ENCODE peak calls at places on chromosomes 7 and 10, in seven cellular contexts. C is HCT116; V is cardiac muscle cell; H is CD8-positive, alpha-beta T cell; M is esophagus squamous epithelium; B is fibroblast of lung; U is GM23248. X is an unnamed sample.

GRCh38 chr7:132683967-132684690 is 107.9 kb upstream of the PLXNA4 start:
- DNase-seq in C (no peak), V (no peak), H (no peak), M (no peak), B (no peak), U (no peak), X (no peak)

GRCh38 chr10:43106256-43107091 is 29.6 kb downstream of the RET start:
- DNase-seq in C (no peak), V (no peak), H (no peak), M (no peak), B (no peak), U (no peak), X (no peak)

GRCh38 chr7:1964913-1965578 is 267.7 kb downstream of the MAD1L1 start:
- DNase-seq in C (no peak), V (no peak), H (no peak), M (no peak), B (no peak), U (no peak), X (no peak)

GRCh38 chr10:121076760-121077159 is 225.6 kb downstream of the WDR11 start:
- DNase-seq in C (no peak), V (no peak), H (no peak), M (no peak), B (no peak), U (no peak), X (no peak)

GRCh38 chr7:152899482-152900166 is 140.1 kb downstream of the ACTR3B start:
- DNase-seq in C (no peak), V (no peak), H (no peak), M (no peak), B (peak; percentile 2), U (no peak), X (no peak)

GRCh38 chr10:7161484-7162283 is 249.2 kb downstream of the SFMBT2 start:
- DNase-seq in C (no peak), V (no peak), H (no peak), M (no peak), B (peak; percentile 28), U (no peak), X (no peak)

GRCh38 chr10:10878944-10879343 is 138.7 kb upstream of the CELF2 start:
- DNase-seq in C (no peak), V (no peak), H (no peak), M (no peak), B (no peak), U (no peak), X (no peak)

GRCh38 chr10:30374353-30374752 is 25.3 kb upstream of the MTPAP start:
- DNase-seq in C (no peak), V (peak; percentile 35), H (no peak), M (no peak), B (no peak), U (no peak), X (peak; percentile 78)

GRCh38 chr10:28532223-28532508 is 752 bp upstream of the WAC start:
- DNase-seq in C (no peak), V (no peak), H (no peak), M (peak; percentile 28), B (peak; percentile 59), U (peak; percentile 79), X (no peak)

GRCh38 chr7:5420108-5420840 is 3.4 kb downstream of the TNRC18 start:
- DNase-seq in C (no peak), V (no peak), H (no peak), M (no peak), B (peak; percentile 15), U (peak; percentile 52), X (no peak)

GRCh38 chr10:117086545-117086944 is 51.5 kb downstream of the VAX1 start:
- DNase-seq in C (no peak), V (no peak), H (no peak), M (no peak), B (no peak), U (no peak), X (no peak)

GRCh38 chr10:113709221-113709838 is 29.6 kb downstream of the CASP7 start:
- DNase-seq in C (no peak), V (no peak), H (no peak), M (no peak), B (peak; percentile 79), U (peak; percentile 84), X (no peak)

GRCh38 chr10:119306514-119306951 is 99.2 kb downstream of the GRK5 start:
- DNase-seq in C (no peak), V (no peak), H (peak; percentile 82), M (peak; percentile 28), B (peak; percentile 45), U (peak; percentile 19), X (no peak)

GRCh38 chr10:78359641-78360091 is 326.0 kb downstream of the RPS24 start:
- DNase-seq in C (no peak), V (peak; percentile 27), H (no peak), M (no peak), B (no peak), U (no peak), X (no peak)

GRCh38 chr10:28087675-28088351 is 88.9 kb upstream of the ODAD2 start:
- DNase-seq in C (no peak), V (no peak), H (no peak), M (no peak), B (peak; percentile 72), U (peak; percentile 67), X (no peak)

GRCh38 chr7:94972296-94972695 is 64.9 kb downstream of the PPP1R9A start:
- DNase-seq in C (no peak), V (no peak), H (no peak), M (no peak), B (peak; percentile 88), U (peak; percentile 52), X (no peak)

GRCh38 chr7:43906327-43907010 is at the start of gene URGCP:
- DNase-seq in C (no peak), V (peak; percentile 63), H (peak; percentile 74), M (no peak), B (peak; percentile 45), U (peak; percentile 83), X (peak; percentile 74)

GRCh38 chr10:18647945-18648344 is 3.4 kb downstream of the NSUN6 start:
- DNase-seq in C (no peak), V (no peak), H (no peak), M (no peak), B (no peak), U (no peak), X (no peak)

GRCh38 chr10:12875100-12875499 is 126.4 kb downstream of the CCDC3 start:
- DNase-seq in C (no peak), V (no peak), H (no peak), M (no peak), B (peak; percentile 46), U (no peak), X (no peak)

GRCh38 chr10:30396282-30396681 is 37.7 kb upstream of the MAP3K8 start:
- DNase-seq in C (no peak), V (no peak), H (no peak), M (no peak), B (no peak), U (no peak), X (no peak)

GRCh38 chr7:68504766-68505165 is 1093.5 kb upstream of the AUTS2 start:
- DNase-seq in C (no peak), V (no peak), H (no peak), M (no peak), B (peak; percentile 22), U (no peak), X (no peak)

GRCh38 chr7:156791241-156791640 is 101.7 kb downstream of the LMBR1 start:
- DNase-seq in C (no peak), V (no peak), H (no peak), M (no peak), B (no peak), U (no peak), X (no peak)

GRCh38 chr10:79379512-79380124 is 32.3 kb downstream of the PPIF start:
- DNase-seq in C (no peak), V (peak; percentile 28), H (peak; percentile 43), M (no peak), B (no peak), U (peak; percentile 52), X (no peak)

GRCh38 chr10:51965451-51965850 is 266.1 kb upstream of the CSTF2T start:
- DNase-seq in C (no peak), V (no peak), H (no peak), M (no peak), B (no peak), U (no peak), X (no peak)

GRCh38 chr7:110718514-110719205 is 372.3 kb upstream of the LRRN3 start:
- DNase-seq in C (no peak), V (no peak), H (no peak), M (no peak), B (no peak), U (no peak), X (no peak)

GRCh38 chr7:140607441-140607989 is 33.1 kb downstream of the DENND2A start:
- DNase-seq in C (no peak), V (no peak), H (no peak), M (no peak), B (peak; percentile 91), U (peak; percentile 89), X (no peak)

GRCh38 chr10:92845926-92846325 is 2.4 kb upstream of the EXOC6 start:
- DNase-seq in C (no peak), V (no peak), H (no peak), M (no peak), B (no peak), U (no peak), X (no peak)

GRCh38 chr10:128268015-128268722 is 141.9 kb upstream of the MKI67 start:
- DNase-seq in C (peak; percentile 31), V (peak; percentile 89), H (no peak), M (no peak), B (peak; percentile 1), U (peak; percentile 48), X (peak; percentile 62)

GRCh38 chr7:156120552-156120951 is 308.3 kb upstream of the SHH start:
- DNase-seq in C (no peak), V (no peak), H (no peak), M (no peak), B (no peak), U (no peak), X (no peak)

DNA sequence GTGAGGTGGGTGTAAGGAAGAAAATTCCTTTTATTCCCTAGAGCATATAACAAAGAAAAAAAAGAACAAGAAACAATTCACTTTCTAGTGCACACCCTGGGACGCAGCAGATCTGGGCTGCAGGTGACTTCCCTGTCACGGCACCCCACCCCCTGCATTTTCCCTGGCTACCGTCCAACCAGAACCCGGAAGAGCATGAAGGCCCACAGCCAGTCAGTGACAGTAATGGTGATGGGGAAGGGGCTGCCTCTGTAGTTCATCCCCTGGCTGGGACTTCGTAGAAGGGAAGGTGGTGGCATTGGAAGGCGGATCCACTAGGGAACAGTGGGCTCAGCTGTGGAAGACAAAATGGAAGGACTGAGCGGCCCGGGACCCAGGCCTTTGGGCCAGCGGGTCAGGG is 236.7 kb downstream of the BUB3 start:
- DNase-seq in C (no peak), V (no peak), H (no peak), M (no peak), B (no peak), U (no peak), X (no peak)
- H3K4me3 ChIP-seq in C (no peak overlapping the region), V (no peak overlapping the region), H (no peak overlapping the region), M (no peak overlapping the region), B (no peak overlapping the region), U (no peak overlapping the region), X (no peak overlapping the region)

GRCh38 chr10:95501203-95502094 is 59.7 kb downstream of the SORBS1 start:
- DNase-seq in C (no peak), V (peak; percentile 36), H (no peak), M (no peak), B (no peak), U (no peak), X (no peak)
- H3K4me3 ChIP-seq in C (no peak overlapping the region), V (no peak overlapping the region), H (no peak overlapping the region), M (peak overlapping the region; percentile 52), B (no peak overlapping the region), U (no peak overlapping the region), X (no peak overlapping the region)

GRCh38 chr7:27116019-27116411 is 13.5 kb upstream of the HOXA2 start:
- DNase-seq in C (no peak), V (no peak), H (peak; percentile 21), M (no peak), B (peak; percentile 9), U (no peak), X (no peak)
- H3K4me3 ChIP-seq in C (peak overlapping the region; percentile 60), V (no peak overlapping the region), H (no peak overlapping the region), M (peak overlapping the region; percentile 91), B (peak overlapping the region; percentile 92), U (no peak overlapping the region), X (peak overlapping the region; percentile 55)

GRCh38 chr10:75592888-75593643 is 161.6 kb downstream of the LRMDA start:
- DNase-seq in C (no peak), V (no peak), H (no peak), M (no peak), B (no peak), U (no peak), X (no peak)
- H3K4me3 ChIP-seq in C (no peak overlapping the region), V (no peak overlapping the region), H (no peak overlapping the region), M (peak overlapping the region; percentile 28), B (no peak overlapping the region), U (no peak overlapping the region), X (no peak overlapping the region)

X was measured in Caco-2.